ENCODE peak calls at places on chromosome 16, in five cellular contexts. N, W, E, T and G are unnamed samples.

GRCh38 chr16:85413713-85414663 is 199.1 kb upstream of the GSE1 start:
- DNase-seq in W (no peak), N (no peak), E (no peak), T (no peak), G (no peak)

GRCh38 chr16:12398029-12398735 is 405.5 kb downstream of the CPPED1 start:
- DNase-seq in E (peak; percentile 51), N (no peak), W (no peak), T (no peak), G (no peak)

GRCh38 chr16:15427648-15428239 is 6.6 kb upstream of the BMERB1 start:
- DNase-seq in E (peak; percentile 84), T (peak; percentile 43), W (peak; percentile 68), N (peak; percentile 50), G (peak; percentile 12)

GRCh38 chr16:85370881-85371651 is 242.1 kb upstream of the GSE1 start:
- DNase-seq in T (no peak), E (no peak), N (no peak), W (no peak), G (no peak)

GRCh38 chr16:12245088-12245922 is 268.8 kb downstream of the SNX29 start:
- DNase-seq in N (no peak), T (no peak), W (no peak), E (no peak), G (no peak)

GRCh38 chr16:55073830-55074229 is 143.2 kb downstream of the IRX5 start:
- DNase-seq in W (no peak), E (no peak), T (no peak), N (no peak), G (no peak)

GRCh38 chr16:55663770-55664677 is 8.2 kb downstream of the SLC6A2 start:
- DNase-seq in W (peak; percentile 42), N (no peak), E (no peak), T (no peak), G (no peak)

GRCh38 chr16:81830845-81831600 is 51.9 kb downstream of the PLCG2 start:
- DNase-seq in N (no peak), T (no peak), E (no peak), W (no peak), G (no peak)

GRCh38 chr16:75105306-75106061 is 11.1 kb downstream of the LDHD start:
- DNase-seq in W (no peak), E (peak; percentile 37), T (no peak), N (no peak), G (no peak)

GRCh38 chr16:31085873-31086628 is 2.7 kb downstream of the PRSS53 start:
- DNase-seq in T (no peak), W (no peak), N (no peak), E (no peak), G (no peak)

GRCh38 chr16:17744903-17745581 is 274.3 kb upstream of the XYLT1 start:
- DNase-seq in N (no peak), E (no peak), T (no peak), W (no peak), G (no peak)

GRCh38 chr16:11182381-11182780 is 73.6 kb downstream of the SOCS1 start:
- DNase-seq in W (no peak), E (no peak), N (no peak), T (no peak), G (no peak)

GRCh38 chr16:84058211-84058610 is 15.6 kb upstream of the SLC38A8 start:
- DNase-seq in W (no peak), E (no peak), N (no peak), T (no peak), G (no peak)

GRCh38 chr16:12737563-12737962 is 66.1 kb downstream of the CPPED1 start:
- DNase-seq in W (no peak), T (no peak), N (no peak), E (no peak), G (no peak)

GRCh38 chr16:88505405-88506082 is 52.5 kb downstream of the ZFPM1 start:
- DNase-seq in T (no peak), W (peak; percentile 39), E (no peak), N (peak; percentile 60), G (no peak)

GRCh38 chr16:24972608-24973220 is 42.5 kb downstream of the ARHGAP17 start:
- DNase-seq in N (no peak), W (no peak), E (no peak), T (no peak), G (no peak)

GRCh38 chr16:49596699-49597291 is 223.2 kb downstream of the C16orf78 start:
- DNase-seq in W (no peak), E (no peak), N (no peak), T (no peak), G (no peak)

GRCh38 chr16:22694887-22695382 is 119.0 kb upstream of the HS3ST2 start:
- DNase-seq in E (peak; percentile 90), W (no peak), T (no peak), N (no peak), G (no peak)

GRCh38 chr16:19389246-19389645 is 28.4 kb upstream of the TMC5 start:
- DNase-seq in W (peak; percentile 49), N (no peak), E (no peak), T (no peak), G (no peak)

GRCh38 chr16:86800914-86801313 is 222.6 kb downstream of the FOXL1 start:
- DNase-seq in N (no peak), W (no peak), T (no peak), E (no peak), G (no peak)

GRCh38 chr16:48231675-48232214 is 12.4 kb upstream of the LONP2 start:
- DNase-seq in E (peak; percentile 49), N (peak; percentile 35), T (no peak), W (peak; percentile 20), G (no peak)

GRCh38 chr16:80900593-80900954 is 96.2 kb upstream of the CDYL2 start:
- DNase-seq in N (no peak), W (no peak), E (no peak), T (no peak), G (no peak)

GRCh38 chr16:9090960-9091866 is at the start of gene HAPSTR1:
- DNase-seq in T (peak; percentile 99), W (peak; percentile 98), E (peak; percentile 100), N (peak; percentile 100), G (peak; percentile 99)

GRCh38 chr16:9091867-9092281 is 430 bp downstream of the HAPSTR1 start:
- DNase-seq in E (no peak), N (no peak), T (peak; percentile 24), W (no peak), G (no peak)

GRCh38 chr16:9088848-9089247 is 2.6 kb upstream of the HAPSTR1 start:
- DNase-seq in W (no peak), T (no peak), N (no peak), E (no peak), G (no peak)

GRCh38 chr16:9090101-9090959 is 1.1 kb upstream of the HAPSTR1 start:
- DNase-seq in N (no peak), T (peak; percentile 24), W (peak; percentile 12), E (no peak), G (no peak)

GRCh38 chr16:9089660-9090059 is 1.8 kb upstream of the HAPSTR1 start:
- DNase-seq in T (no peak), E (no peak), N (no peak), W (no peak), G (no peak)
- H3K4me3 ChIP-seq in T (no peak overlapping the region), E (no peak overlapping the region), N (peak overlapping the region; percentile 65), W (no peak overlapping the region), G (peak overlapping the region; percentile 73)

GRCh38 chr16:2537451-2538379 is at the start of gene PDPK1:
- DNase-seq in W (peak; percentile 93), N (peak; percentile 84), E (peak; percentile 92), T (peak; percentile 86), G (peak; percentile 75)
- TF ChIP-seq CTCF in W (no peak), N (no peak), E (no peak), T (no peak), G (no peak)

DNA sequence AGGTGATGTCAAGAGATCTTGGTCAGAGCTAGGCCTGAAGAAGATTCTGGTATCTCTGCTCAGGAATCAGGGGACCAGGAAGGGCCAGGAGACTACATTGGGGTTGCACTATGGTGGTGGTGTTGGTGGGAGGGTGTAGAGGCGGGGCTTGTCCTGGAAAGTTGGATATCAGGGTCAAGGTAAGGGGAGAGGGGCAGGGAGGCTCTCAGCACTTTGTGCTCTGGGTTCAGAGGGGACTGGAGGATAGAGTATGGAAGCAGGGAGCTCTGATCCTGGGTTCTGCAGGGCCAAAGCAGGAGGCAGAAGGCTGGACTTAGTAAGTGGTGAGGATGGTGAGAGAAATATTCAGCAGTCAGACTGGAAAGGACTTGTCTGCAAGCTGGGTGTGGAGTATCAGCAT is 3.0 kb downstream of the NOL3 start:
- DNase-seq in E (no peak), T (no peak), N (no peak), W (no peak), G (no peak)
- H3K4me3 ChIP-seq in E (peak overlapping the region; percentile 36), T (no peak overlapping the region), N (peak overlapping the region; percentile 70), W (peak overlapping the region; percentile 71), G (peak overlapping the region; percentile 49)

GRCh38 chr16:53822936-53823529 is 119.1 kb downstream of the FTO start:
- DNase-seq in W (peak; percentile 36), E (no peak), T (no peak), N (no peak), G (no peak)
- TF ChIP-seq CTCF in W (no peak), E (no peak), T (no peak), N (no peak), G (no peak)

GRCh38 chr16:4051591-4051990 is 64.7 kb downstream of the ADCY9 start:
- DNase-seq in T (no peak), W (no peak), N (no peak), E (no peak), G (no peak)

GRCh38 chr16:4052801-4053662 is 63.2 kb downstream of the ADCY9 start:
- DNase-seq in E (peak; percentile 81), W (peak; percentile 56), T (peak; percentile 51), N (peak; percentile 15), G (no peak)

GRCh38 chr16:4055748-4056147 is 60.5 kb downstream of the ADCY9 start:
- DNase-seq in T (no peak), N (no peak), E (no peak), W (no peak), G (no peak)

GRCh38 chr16:4052096-4052495 is 64.1 kb downstream of the ADCY9 start:
- DNase-seq in T (no peak), N (no peak), W (no peak), E (no peak), G (no peak)

DNA sequence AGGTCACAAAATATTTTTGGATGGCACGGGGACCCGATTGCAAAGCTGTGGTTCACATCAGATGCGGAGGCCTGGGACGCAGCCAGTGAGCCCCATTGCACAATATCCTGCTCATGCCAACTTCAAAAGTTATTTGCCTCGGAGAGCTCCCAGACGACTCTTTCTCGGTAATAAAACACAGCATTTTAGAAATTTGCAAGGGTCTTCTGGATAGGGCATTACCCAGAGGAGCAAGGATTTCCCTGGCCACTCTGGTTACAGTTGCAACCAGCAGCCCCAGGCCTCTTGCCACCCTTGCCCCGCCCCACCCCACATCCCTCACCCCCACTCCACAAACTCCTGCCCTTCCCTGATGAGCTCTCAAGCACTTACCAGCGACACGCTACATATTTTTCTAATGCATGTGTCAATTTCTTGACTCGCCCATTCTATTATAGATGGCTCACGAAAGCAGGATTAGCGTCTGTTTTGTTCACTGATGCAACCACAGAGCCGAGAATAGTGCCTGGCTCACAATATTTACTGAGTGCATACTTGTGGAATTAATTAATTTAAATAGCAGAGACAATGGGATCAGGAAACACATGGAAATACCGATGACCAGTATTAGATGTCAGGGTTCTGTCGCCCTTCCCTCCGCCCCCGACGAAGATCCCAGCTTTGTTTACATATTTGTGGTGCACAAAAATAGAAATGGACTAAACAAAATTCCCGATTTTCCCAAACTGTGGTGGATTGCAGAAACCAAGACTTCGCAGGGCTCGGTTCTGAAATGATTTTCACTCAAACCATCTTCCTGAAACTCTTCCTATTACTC is 62.4 kb downstream of the ADCY9 start:
- DNase-seq in E (peak; percentile 95), W (peak; percentile 39), T (no peak), N (peak; percentile 12), G (no peak)
- H3K4me3 ChIP-seq in E (no peak overlapping the region), W (peak overlapping the region; percentile 51), T (peak overlapping the region; percentile 16), N (peak overlapping the region; percentile 33), G (no peak overlapping the region)